ENCODE peak calls at places on chromosomes 16 and 17, in five cellular contexts. G is SK-N-SH; F is effector memory CD4-positive, alpha-beta T cell; U is heart right ventricle; O is HCT116. I is an unnamed sample. For H3K4me1, the result is how much of the 10 kb centered on the place peaks cover.

GRCh38 chr17:56595831-56596740 is 2.6 kb downstream of the NOG start:
- DNase-seq in G (peak), F (no peak), U (no peak), O (no peak), I (peak)

GRCh38 chr16:8070501-8070900 is 519.8 kb downstream of the TMEM114 start:
- DNase-seq in G (no peak), F (no peak), U (no peak), O (no peak), I (no peak)

GRCh38 chr17:74981318-74981978 is 6.0 kb upstream of the CDR2L start:
- DNase-seq in G (no peak), F (no peak), U (no peak), O (no peak), I (no peak)

GRCh38 chr17:57975044-57975443 is 13.0 kb downstream of the VEZF1 start:
- DNase-seq in G (no peak), F (no peak), U (no peak), O (no peak), I (no peak)

GRCh38 chr17:59521465-59522126 is 43.8 kb upstream of the DHX40 start:
- DNase-seq in G (peak), F (peak), U (peak), O (peak), I (peak)

GRCh38 chr16:77133706-77134105 is 57.3 kb upstream of the MON1B start:
- DNase-seq in G (no peak), F (no peak), U (no peak), O (no peak), I (no peak)

GRCh38 chr16:23302045-23302956 is at the start of gene SCNN1B:
- DNase-seq in G (peak), F (no peak), U (peak), O (no peak), I (no peak)

GRCh38 chr16:79190542-79190941 is 410.0 kb downstream of the MAF start:
- DNase-seq in G (no peak), F (no peak), U (no peak), O (no peak), I (no peak)

DNA sequence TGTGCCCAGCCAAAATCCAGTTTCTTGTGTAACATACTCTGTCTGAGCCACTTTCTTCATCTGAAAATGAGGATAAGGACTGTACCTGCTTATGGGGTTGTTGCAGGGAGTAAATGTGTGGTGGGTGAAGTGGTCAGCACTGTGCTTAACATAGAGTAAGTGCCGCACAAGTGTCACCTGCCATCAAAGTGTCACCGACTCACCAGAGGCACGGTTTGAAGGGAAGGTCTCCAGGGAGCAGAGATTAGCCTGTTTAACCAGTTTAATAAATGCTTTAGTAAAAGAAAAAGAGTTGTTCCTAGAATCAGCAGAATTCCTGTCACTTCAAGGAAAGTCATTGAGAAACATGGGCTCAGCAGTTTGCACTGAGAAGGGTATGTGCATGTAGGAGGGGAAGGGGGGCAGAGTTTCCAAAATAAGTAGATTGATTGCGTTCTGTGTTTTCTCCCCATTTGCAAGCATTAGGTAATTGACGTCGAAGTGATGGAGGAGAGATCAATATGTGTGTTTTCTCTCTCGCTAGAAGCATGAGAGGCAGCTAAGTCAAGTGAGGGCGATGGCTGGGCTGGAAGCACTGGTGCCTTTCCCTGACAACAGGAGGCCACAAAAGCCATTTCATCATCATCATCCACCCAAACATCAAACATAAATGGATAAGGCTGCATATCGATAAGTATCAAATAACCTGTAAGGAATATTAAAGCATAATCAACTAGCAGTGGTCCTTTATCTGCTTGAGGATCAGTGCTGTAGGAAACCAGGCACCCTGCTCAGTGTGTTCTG is 19.1 kb downstream of the FAM20A start:
- DNase-seq in G (no peak), F (no peak), U (no peak), O (no peak), I (no peak)
- H3K4me1 ChIP-seq in G (under half), F (under half), U (under half), O (under half), I (under half)

GRCh38 chr17:49031965-49032928 is 35.1 kb downstream of the IGF2BP1 start:
- DNase-seq in G (peak), F (peak), U (no peak), O (peak), I (peak)
- H3K4me3 ChIP-seq in G (peak), F (no peak), U (no peak), O (peak), I (no peak)

GRCh38 chr17:32492648-32493289 is 6.0 kb downstream of the CDK5R1 start:
- DNase-seq in G (no peak), F (no peak), U (no peak), O (no peak), I (no peak)
- H3K4me1 ChIP-seq in G (half or more), F (under half), U (under half), O (under half), I (under half)

GRCh38 chr17:41498276-41498675 is 7.1 kb downstream of the KRT13 start:
- DNase-seq in G (no peak), F (no peak), U (no peak), O (no peak), I (no peak)

GRCh38 chr17:41499714-41500113 is 5.7 kb downstream of the KRT13 start:
- DNase-seq in G (no peak), F (no peak), U (no peak), O (no peak), I (no peak)

GRCh38 chr17:41503202-41503601 is 2.2 kb downstream of the KRT13 start:
- DNase-seq in G (no peak), F (no peak), U (no peak), O (no peak), I (no peak)

GRCh38 chr17:41496803-41497484 is 7.2 kb upstream of the KRT36 start:
- DNase-seq in G (peak), F (peak), U (peak), O (peak), I (peak)

DNA sequence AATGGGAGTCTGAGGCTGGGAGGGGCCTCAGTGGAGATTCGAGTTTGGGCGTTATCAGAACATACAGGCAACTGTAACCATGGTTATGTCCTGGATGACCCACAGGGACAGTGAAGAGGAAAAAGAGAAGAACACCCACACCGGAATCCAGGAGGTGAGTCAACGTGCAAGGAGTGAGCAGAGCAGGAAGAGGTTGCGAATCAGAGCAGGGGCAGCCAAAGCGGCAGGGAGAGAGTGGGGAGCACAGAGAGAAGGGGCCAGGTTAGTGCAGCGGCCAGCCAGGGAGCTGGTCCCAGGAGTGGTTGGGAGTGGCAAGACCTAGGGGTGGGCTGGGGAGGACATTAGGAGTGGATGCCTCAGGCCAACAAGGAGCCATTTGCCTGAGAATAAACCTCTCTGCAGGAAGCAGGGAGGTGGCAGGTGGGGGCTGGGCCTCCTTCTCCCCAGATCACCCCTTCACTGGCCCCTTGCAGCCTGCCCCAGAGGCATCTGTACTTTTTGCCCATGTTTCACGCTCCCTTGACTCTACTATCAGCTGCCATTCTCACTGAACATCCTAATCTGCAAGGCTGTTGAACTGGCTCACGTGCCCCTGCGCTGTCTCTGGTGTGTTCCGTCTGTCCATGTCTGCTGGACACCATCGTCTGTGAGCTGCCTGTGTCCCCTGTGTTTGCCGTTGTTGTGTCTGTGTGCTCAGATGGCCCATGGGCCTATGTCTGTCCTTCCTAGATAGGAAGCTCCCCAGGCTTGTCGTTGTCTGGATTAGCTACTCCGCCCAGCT is 5.1 kb downstream of the KRT13 start:
- DNase-seq in G (no peak), F (no peak), U (no peak), O (peak), I (no peak)
- H3K4me3 ChIP-seq in G (no peak), F (no peak), U (no peak), O (peak), I (no peak)

DNA sequence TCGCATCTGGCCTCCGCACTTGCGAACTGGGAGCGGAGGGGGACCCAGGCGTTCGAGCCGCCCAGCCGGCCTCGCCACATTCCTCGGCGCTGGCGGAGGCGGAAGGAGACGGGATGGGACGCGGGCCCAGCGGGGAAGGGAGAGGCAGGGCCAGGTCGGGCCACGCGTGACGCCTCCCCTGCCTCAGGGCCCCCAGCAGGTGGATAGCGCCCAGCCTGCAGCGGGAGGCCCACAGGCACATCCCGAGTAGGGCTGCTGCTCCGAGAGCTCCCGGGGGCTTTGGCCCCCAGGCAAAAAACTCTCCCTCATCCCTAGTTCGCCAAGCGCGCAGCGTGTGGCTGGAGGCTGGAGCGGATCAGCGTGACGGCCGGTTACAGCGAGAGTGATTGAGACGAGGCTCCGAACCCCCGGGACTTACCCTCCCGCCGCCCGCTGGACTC is 790 bp downstream of the PLEKHH3 start:
- DNase-seq in G (peak), F (no peak), U (peak), O (no peak), I (peak)
- H3K4me1 ChIP-seq in G (under half), F (half or more), U (half or more), O (half or more), I (under half)

GRCh38 chr17:40559954-40560591 is 5.2 kb downstream of the CCR7 start:
- DNase-seq in G (peak), F (peak), U (peak), O (peak), I (peak)

GRCh38 chr17:40561294-40561870 is 3.9 kb downstream of the CCR7 start:
- DNase-seq in G (no peak), F (no peak), U (no peak), O (no peak), I (no peak)

GRCh38 chr17:40559016-40559853 is 6.0 kb downstream of the CCR7 start:
- DNase-seq in G (no peak), F (no peak), U (no peak), O (no peak), I (no peak)

GRCh38 chr17:40561871-40562611 is 3.2 kb downstream of the CCR7 start:
- DNase-seq in G (no peak), F (no peak), U (no peak), O (no peak), I (no peak)

GRCh38 chr17:40560592-40561293 is 4.5 kb downstream of the CCR7 start:
- DNase-seq in G (no peak), F (peak), U (no peak), O (no peak), I (no peak)
- H3K4me3 ChIP-seq in G (peak), F (peak), U (peak), O (peak), I (peak)

I was measured in HAP-1.